ENCODE peak calls at places on chromosome 19, in six cellular contexts. N is fibroblast of mammary gland, I is esophagus squamous epithelium, X is fibroblast of villous mesenchyme, D is prostate gland, H is psoas muscle. J is an unnamed sample.
A peak's percentile ranks its signal among the peaks of the same experiment; 100 is the strongest.

GRCh38 chr19:31340059-31341025 is 8.9 kb downstream of the TSHZ3 start:
- DNase-seq in N (peak; percentile 94), I (no peak), X (peak; percentile 87), D (peak; percentile 35), H (no peak), J (peak; percentile 35)

GRCh38 chr19:41449079-41449864 is 6.3 kb downstream of the ERICH4 start:
- DNase-seq in N (peak; percentile 64), I (no peak), X (peak; percentile 67), D (peak; percentile 61), H (peak; percentile 79), J (peak; percentile 73)

GRCh38 chr19:35395762-35396199 is 24.9 kb downstream of the GPR42 start:
- DNase-seq in N (no peak), I (no peak), X (peak; percentile 7), D (peak; percentile 58), H (no peak), J (peak; percentile 7)

GRCh38 chr19:8611890-8612806 is 1.6 kb upstream of the ADAMTS10 start:
- DNase-seq in N (peak; percentile 78), I (no peak), X (peak; percentile 48), D (no peak), H (peak; percentile 85), J (peak; percentile 77)

GRCh38 chr19:53945441-53945840 is 17.3 kb upstream of the CACNG8 start:
- DNase-seq in N (peak; percentile 18), I (no peak), X (peak; percentile 53), D (no peak), H (no peak), J (peak; percentile 30)

GRCh38 chr19:58356971-58357797 is 3.9 kb upstream of the A1BG start:
- DNase-seq in N (peak; percentile 26), I (no peak), X (peak; percentile 17), D (no peak), H (no peak), J (peak; percentile 46)

GRCh38 chr19:49954933-49955332 is 6.0 kb downstream of the SIGLEC11 start:
- DNase-seq in N (no peak), I (no peak), X (peak; percentile 71), D (no peak), H (no peak), J (no peak)

GRCh38 chr19:33740811-33741396 is 55.8 kb upstream of the KCTD15 start:
- DNase-seq in N (peak; percentile 25), I (no peak), X (peak; percentile 32), D (no peak), H (no peak), J (peak; percentile 46)

GRCh38 chr19:50500753-50501151 is 10.2 kb downstream of the JOSD2 start:
- DNase-seq in N (no peak), I (no peak), X (no peak), D (no peak), H (peak; percentile 82), J (no peak)

GRCh38 chr19:16978156-16978555 is 48.5 kb downstream of the CPAMD8 start:
- DNase-seq in N (no peak), I (no peak), X (no peak), D (no peak), H (no peak), J (no peak)

GRCh38 chr19:45446295-45446694 is 21.5 kb upstream of the FOSB start:
- DNase-seq in N (peak; percentile 69), I (no peak), X (peak; percentile 43), D (no peak), H (no peak), J (peak; percentile 71)
- TF ChIP-seq CTCF in N (peak; percentile 58), I (no peak), X (peak; percentile 30), D (peak; percentile 24), H (peak; percentile 21), J (peak; percentile 58)

GRCh38 chr19:29873024-29873800 is 61.4 kb downstream of the CCNE1 start:
- DNase-seq in N (no peak), I (no peak), X (peak; percentile 14), D (no peak), H (peak; percentile 59), J (peak; percentile 26)
- TF ChIP-seq CTCF in N (peak; percentile 30), I (peak; percentile 89), X (peak; percentile 66), D (peak; percentile 71), H (peak; percentile 87), J (peak; percentile 57)

GRCh38 chr19:45677351-45678230 is 9.6 kb downstream of the GIPR start:
- DNase-seq in N (peak; percentile 67), I (peak; percentile 36), X (peak; percentile 89), D (peak; percentile 92), H (peak; percentile 64), J (peak; percentile 96)
- TF ChIP-seq CTCF in N (no peak), I (no peak), X (no peak), D (peak; percentile 43), H (no peak), J (peak; percentile 29)

DNA sequence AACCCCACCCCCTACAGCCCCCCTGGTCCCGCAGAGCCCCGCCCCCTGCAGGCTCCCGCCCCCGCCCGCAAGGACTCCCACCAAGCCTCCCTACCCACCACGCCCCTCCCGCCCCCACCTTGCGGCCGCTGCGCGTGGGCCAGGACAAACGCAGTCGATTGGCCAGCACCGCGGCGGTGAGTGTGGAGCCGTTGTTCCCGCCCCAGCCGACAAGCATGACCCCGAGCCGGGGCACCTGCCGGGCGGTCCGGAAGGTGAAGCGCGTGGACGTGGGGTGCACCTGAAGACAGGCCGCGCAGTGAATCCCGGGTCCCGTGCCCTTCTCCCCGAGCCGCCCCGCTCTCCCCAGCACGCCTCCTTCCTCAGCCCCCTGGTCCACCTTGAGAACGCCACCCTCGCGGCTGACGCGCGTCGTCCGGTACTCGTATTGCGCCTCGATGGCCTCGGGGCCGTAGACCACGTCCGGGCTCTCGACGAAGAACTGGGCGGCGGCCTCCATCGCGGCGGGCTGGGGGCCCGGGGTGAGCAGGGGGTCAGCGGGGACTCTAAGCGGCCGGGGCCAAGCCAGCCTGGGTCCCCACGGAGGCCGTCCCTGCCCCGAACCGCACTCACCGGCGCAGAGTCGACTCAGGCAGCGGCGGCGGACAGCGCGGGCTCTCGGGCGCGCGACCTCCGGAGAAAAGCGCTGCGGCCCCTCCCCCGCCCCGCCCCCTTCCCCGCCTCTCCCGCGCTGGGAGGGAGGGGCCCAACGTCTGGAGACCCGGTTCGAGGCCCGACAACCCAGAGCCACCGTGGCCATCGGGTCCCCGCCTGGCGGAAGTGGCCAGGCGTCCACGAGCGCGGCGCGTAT is at the start of gene ISYNA1:
- DNase-seq in N (no peak), I (no peak), X (peak; percentile 52), D (peak; percentile 60), H (peak; percentile 62), J (peak; percentile 77)
- TF ChIP-seq CTCF in N (no peak), I (no peak), X (no peak), D (no peak), H (no peak), J (no peak)

DNA sequence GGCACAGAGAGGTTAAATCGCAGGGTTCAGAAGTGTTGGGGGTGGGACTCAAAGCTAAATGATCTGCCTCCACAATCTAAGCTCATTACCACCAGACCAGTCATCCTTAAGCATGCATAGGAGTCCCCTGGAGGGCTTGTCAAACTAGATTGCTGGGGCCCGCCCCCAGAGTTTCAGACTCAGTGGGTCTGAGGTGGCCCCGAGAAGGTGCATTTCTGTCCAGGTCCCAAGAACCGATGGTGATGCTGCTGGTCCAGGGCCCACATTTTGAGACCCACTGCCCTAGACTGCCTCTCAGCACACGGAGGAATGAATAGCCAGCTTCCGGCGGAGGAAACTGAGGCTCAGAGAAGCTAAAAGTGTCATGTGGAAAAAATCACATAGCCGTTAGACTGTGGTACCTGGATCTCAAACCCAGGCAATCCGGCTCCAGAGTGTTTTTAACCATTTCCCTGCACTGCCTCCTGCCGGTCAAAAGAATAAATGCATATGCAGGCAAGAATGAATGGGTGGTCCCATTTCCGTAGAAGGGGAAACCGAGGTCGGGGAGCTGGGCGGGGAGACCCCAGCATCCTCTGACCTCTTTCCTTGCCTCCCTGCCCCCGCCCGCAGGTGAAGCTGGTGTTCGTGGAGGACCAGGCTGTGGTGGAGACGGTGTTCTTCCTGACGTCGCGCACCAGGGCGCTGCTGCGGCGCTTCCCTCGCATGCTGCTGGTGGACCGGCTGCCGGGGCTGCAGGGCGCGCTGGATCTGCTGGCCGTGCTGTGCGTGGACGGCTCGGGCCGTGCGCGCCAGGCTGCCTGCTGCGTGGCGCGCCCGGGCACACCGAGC is 23.8 kb downstream of the ZSWIM9 start:
- DNase-seq in N (no peak), I (no peak), X (no peak), D (no peak), H (no peak), J (peak; percentile 33)
- TF ChIP-seq CTCF in N (peak; percentile 58), I (peak; percentile 33), X (peak; percentile 46), D (peak; percentile 32), H (peak; percentile 26), J (peak; percentile 71)

GRCh38 chr19:7371001-7371400 is 22.3 kb downstream of the ARHGEF18 start:
- DNase-seq in N (no peak), I (no peak), X (no peak), D (no peak), H (no peak), J (no peak)

GRCh38 chr19:7368456-7368855 is 19.7 kb downstream of the ARHGEF18 start:
- DNase-seq in N (no peak), I (no peak), X (peak; percentile 73), D (no peak), H (no peak), J (no peak)

GRCh38 chr19:7363225-7363624 is 14.5 kb downstream of the ARHGEF18 start:
- DNase-seq in N (no peak), I (no peak), X (no peak), D (no peak), H (no peak), J (no peak)

GRCh38 chr19:7370546-7370945 is 21.8 kb downstream of the ARHGEF18 start:
- DNase-seq in N (no peak), I (no peak), X (no peak), D (no peak), H (no peak), J (no peak)

DNA sequence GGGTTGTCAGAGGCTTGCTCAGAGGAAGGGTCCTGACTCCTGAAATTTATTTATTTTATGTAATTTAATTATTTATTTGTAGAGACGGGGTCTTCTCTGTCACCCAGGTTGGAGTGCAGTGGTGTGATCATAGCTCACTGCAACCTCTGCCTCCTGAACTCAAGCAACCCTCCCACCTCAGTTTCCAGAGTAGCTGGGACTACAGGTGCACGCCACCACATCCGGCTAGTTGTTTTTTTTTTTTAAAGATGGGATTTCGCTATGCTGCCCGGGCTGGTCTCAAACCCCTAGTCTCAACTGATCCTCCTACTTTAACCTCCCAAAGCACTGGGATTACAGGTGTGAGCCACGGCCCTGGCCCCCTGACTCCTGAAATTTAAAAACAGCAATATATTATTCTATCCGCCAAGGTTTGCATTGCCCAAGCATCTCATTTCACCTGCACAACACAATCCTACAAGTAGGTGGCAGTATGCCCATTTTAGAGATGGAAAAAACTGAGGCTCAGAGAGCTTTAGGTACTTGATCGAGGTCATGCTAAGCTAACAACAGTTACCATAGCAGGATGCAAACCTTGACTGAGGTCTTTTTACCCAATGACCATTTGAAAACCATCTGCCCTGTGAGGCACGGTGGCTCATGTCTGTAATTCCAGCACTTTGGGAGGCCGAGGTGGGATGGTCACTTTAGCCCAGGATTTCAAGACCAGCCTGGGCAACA is 18.1 kb downstream of the ARHGEF18 start:
- DNase-seq in N (peak; percentile 66), I (no peak), X (no peak), D (no peak), H (no peak), J (peak; percentile 50)
- TF ChIP-seq CTCF in N (peak; percentile 45), I (no peak), X (peak; percentile 46), D (peak; percentile 25), H (peak; percentile 9), J (peak; percentile 49)